ENCODE peak calls at places on chromosome 5, in four cellular contexts. W is kidney epithelial cell; D is skeletal muscle cell; U is activated T-helper 1 cell treated with anti-CD3 and anti-CD28 coated beads, Interleukin-2, amount 50 U/mL, for 16 hours. N is an unnamed sample.

GRCh38 chr5:55517804-55518203 is 17.0 kb downstream of the PLPP1 start:
- DNase-seq in W (no peak), D (no peak), U (no peak), N (no peak)

GRCh38 chr5:56183507-56183906 is 49.6 kb downstream of the ANKRD55 start:
- DNase-seq in W (peak; percentile 100), D (peak; percentile 92), U (no peak), N (no peak)

GRCh38 chr5:67416986-67417385 is 220.4 kb upstream of the CD180 start:
- DNase-seq in W (no peak), D (no peak), U (no peak), N (no peak)

GRCh38 chr5:89968870-89969472 is 440.6 kb downstream of the CETN3 start:
- DNase-seq in W (peak; percentile 2), D (peak; percentile 73), U (no peak), N (no peak)

GRCh38 chr5:32814620-32815019 is 103.5 kb downstream of the NPR3 start:
- DNase-seq in W (no peak), D (peak; percentile 75), U (no peak), N (no peak)

GRCh38 chr5:44536650-44537260 is 147.5 kb upstream of the FGF10 start:
- DNase-seq in W (no peak), D (no peak), U (no peak), N (no peak)

GRCh38 chr5:148833925-148834324 is 7.5 kb downstream of the ADRB2 start:
- DNase-seq in W (no peak), D (no peak), U (no peak), N (no peak)

GRCh38 chr5:127878174-127878750 is 175.1 kb downstream of the CCDC192 start:
- DNase-seq in W (no peak), D (no peak), U (no peak), N (no peak)

GRCh38 chr5:95760291-95761191 is 29.4 kb downstream of the RHOBTB3 start:
- DNase-seq in W (peak; percentile 90), D (peak; percentile 92), U (no peak), N (no peak)

GRCh38 chr5:150196986-150197385 is 7.1 kb downstream of the SLC6A7 start:
- DNase-seq in W (no peak), D (no peak), U (no peak), N (no peak)

GRCh38 chr5:150500328-150500841 is 7.5 kb upstream of the NDST1 start:
- DNase-seq in W (no peak), D (no peak), U (no peak), N (no peak)

GRCh38 chr5:135135530-135136201 is 101.6 kb upstream of the PITX1 start:
- DNase-seq in W (no peak), D (peak; percentile 52), U (no peak), N (no peak)

GRCh38 chr5:167488371-167488770 is 803.1 kb upstream of the WWC1 start:
- DNase-seq in W (no peak), D (peak; percentile 79), U (no peak), N (no peak)

GRCh38 chr5:36928947-36929346 is 52.4 kb downstream of the NIPBL start:
- DNase-seq in W (no peak), D (peak; percentile 57), U (no peak), N (no peak)

GRCh38 chr5:153267506-153267905 is 223.0 kb upstream of the GRIA1 start:
- DNase-seq in W (no peak), D (no peak), U (no peak), N (no peak)

GRCh38 chr5:43601454-43602260 is 1.3 kb upstream of the NNT start:
- DNase-seq in W (no peak), D (no peak), U (no peak), N (no peak)

GRCh38 chr5:64958757-64959391 is 190.1 kb downstream of the CWC27 start:
- DNase-seq in W (no peak), D (peak; percentile 15), U (no peak), N (no peak)

GRCh38 chr5:59522201-59522831 is 371.2 kb downstream of the PDE4D start:
- DNase-seq in W (peak; percentile 79), D (no peak), U (no peak), N (no peak)

GRCh38 chr5:1481999-1482381 is 36.8 kb upstream of the SLC6A3 start:
- DNase-seq in W (no peak), D (no peak), U (no peak), N (no peak)

GRCh38 chr5:42950466-42951168 is 89.5 kb downstream of the ANXA2R start:
- DNase-seq in W (peak; percentile 99), D (peak; percentile 99), U (peak; percentile 49), N (no peak)

GRCh38 chr5:57831942-57832341 is 349.3 kb upstream of the ACTBL2 start:
- DNase-seq in W (no peak), D (no peak), U (no peak), N (no peak)

GRCh38 chr5:18465833-18466681 is 831.8 kb downstream of the TAF11L14 start:
- DNase-seq in W (peak; percentile 21), D (peak; percentile 15), U (no peak), N (no peak)